ENCODE peak calls at places on chromosome 11, in five cellular contexts. Q is RWPE1, E is astrocyte of the spinal cord, R is fibroblast of pulmonary artery, B is suprapubic skin. V is an unnamed sample.

GRCh38 chr11:124586247-124586860 is 16.6 kb downstream of the OR8A1 start:
- DNase-seq in Q (peak; percentile 34), E (peak; percentile 72), R (peak; percentile 80), B (no peak), V (peak; percentile 69)

GRCh38 chr11:95717314-95717713 is 72.3 kb downstream of the FAM76B start:
- DNase-seq in Q (no peak), E (no peak), R (no peak), B (no peak), V (no peak)

GRCh38 chr11:112555491-112556364 is 295.1 kb upstream of the PLET1 start:
- DNase-seq in Q (no peak), E (peak; percentile 8), R (peak; percentile 49), B (no peak), V (peak; percentile 64)

GRCh38 chr11:63826471-63827190 is 12.3 kb upstream of the MARK2 start:
- DNase-seq in Q (no peak), E (no peak), R (no peak), B (no peak), V (no peak)

GRCh38 chr11:36150986-36151385 is 138.2 kb downstream of the COMMD9 start:
- DNase-seq in Q (no peak), E (peak; percentile 36), R (peak; percentile 60), B (no peak), V (no peak)

GRCh38 chr11:86492370-86493030 is 117.8 kb downstream of the CCDC81 start:
- DNase-seq in Q (no peak), E (no peak), R (peak; percentile 54), B (no peak), V (no peak)

GRCh38 chr11:6799402-6799801 is at the start of gene OR6A2:
- DNase-seq in Q (no peak), E (no peak), R (no peak), B (no peak), V (no peak)

GRCh38 chr11:117273550-117274289 is 17.4 kb upstream of the BACE1-AS start:
- DNase-seq in Q (peak; percentile 61), E (peak; percentile 82), R (peak; percentile 87), B (no peak), V (no peak)

GRCh38 chr11:113162590-113162961 is 151.8 kb upstream of the TTC12 start:
- DNase-seq in Q (no peak), E (peak; percentile 20), R (peak; percentile 36), B (no peak), V (peak; percentile 80)

DNA sequence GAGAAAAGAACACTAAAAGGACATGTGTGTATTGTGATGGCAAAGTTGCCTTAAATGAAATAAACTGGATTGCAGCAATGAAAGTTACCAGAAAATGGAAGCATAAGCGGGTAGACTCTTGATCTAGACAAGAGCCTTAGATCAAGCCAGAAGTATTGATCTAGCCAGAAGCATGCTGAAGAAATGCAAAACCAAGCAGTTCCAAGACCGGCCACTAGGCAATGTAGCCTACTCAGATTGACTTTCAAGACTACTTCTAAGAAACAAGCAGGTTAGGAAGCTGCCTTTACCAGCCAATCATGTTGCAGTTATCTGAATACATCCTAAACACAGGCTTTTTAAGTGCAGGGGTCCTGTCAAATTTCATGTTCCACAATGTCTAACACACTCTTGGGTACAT is 54.6 kb downstream of the KCNA4 start:
- DNase-seq in Q (no peak), E (no peak), R (peak; percentile 3), B (no peak), V (no peak)
- TF ChIP-seq CTCF in Q (no peak), E (no peak), R (peak; percentile 43), B (no peak), V (peak; percentile 37)

DNA sequence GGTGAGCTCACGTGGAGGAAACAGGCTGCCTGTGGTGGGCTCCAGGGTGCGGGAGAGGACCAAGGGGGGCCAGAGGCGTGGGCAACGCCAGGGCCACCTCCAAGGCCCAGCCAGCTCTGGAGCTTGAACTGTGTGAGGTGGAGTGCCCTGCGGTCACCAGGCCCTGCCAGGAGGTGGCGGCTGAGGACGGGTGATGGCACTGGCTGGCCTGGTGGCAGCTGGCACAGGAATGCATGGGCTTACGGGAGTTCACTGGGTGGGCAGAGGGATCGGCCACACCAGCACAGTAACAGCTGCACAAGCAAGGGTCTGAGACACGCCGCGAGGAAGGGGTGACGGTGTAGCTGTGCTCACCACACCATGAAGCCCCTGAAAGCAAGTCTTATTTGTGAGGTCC is 15.8 kb downstream of the TOLLIP start:
- DNase-seq in Q (peak; percentile 11), E (no peak), R (no peak), B (peak; percentile 55), V (no peak)
- TF ChIP-seq CTCF in Q (peak; percentile 25), E (peak; percentile 27), R (no peak), B (peak; percentile 17), V (no peak)

DNA sequence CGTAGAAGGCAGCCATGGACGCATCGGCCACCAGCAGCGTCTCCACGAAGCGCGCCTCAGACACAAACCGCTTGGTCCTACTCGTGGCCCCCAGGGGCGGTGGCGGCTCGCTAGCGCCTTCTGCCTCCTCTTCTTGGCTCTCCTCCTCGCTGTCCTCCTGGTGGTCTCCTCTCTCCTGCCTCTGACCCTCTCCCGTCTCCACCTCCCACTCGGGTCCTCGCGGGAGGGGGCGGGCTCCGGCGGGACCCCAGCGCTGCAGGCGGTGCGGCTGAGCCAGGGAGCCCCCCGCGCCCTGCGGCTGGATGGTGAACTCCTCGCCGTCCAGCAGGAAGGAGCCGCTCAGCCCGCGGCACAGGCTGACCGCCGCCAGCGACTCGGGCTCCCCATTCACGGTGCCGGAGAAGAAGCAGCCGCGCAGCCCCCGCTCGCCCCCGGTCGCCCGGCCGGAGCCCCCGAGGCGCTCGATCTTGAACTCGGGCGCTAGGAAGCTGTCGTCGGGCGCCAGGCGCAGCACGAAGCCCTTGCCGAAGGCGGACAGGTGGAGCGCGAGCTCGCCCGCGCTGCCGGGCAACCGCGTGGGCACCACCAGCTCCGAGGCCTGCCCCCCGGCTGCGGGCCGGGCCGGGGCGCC is 713 bp downstream of the ADAMTS8 start:
- DNase-seq in Q (no peak), E (no peak), R (no peak), B (no peak), V (no peak)
- TF ChIP-seq CTCF in Q (no peak), E (peak; percentile 28), R (no peak), B (no peak), V (no peak)

GRCh38 chr11:108632041-108632440 is 32.8 kb upstream of the DDX10 start:
- DNase-seq in Q (no peak), E (no peak), R (no peak), B (no peak), V (no peak)
- TF ChIP-seq CTCF in Q (no peak), E (no peak), R (no peak), B (no peak), V (no peak)

DNA sequence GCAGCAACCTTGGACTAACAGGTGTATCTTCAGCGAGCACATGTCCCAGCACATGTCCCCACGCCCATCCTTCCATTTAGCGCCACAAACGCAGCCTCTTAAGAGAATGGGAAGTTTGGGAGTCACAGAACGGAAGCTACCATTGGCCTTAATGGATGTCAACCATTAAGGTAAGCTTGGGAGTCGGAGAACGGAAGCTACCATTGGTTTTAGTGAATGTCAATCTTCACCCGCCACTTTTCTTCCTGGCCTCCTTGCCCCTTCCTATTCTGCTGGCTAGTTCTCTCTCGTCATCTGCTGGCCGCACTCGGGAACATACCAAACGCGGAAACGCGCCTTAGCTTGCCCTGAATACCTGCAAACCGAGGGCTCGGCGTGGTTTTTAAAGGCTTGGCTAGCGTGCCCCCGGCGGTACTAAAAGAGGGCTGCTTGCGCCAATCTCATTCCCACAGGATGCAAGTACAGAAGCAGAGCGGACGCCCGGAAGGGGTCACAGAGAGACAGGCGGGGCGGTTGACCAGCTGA is 24.3 kb downstream of the GLYATL1 start:
- DNase-seq in Q (peak; percentile 4), E (peak; percentile 69), R (peak; percentile 74), B (no peak), V (no peak)
- TF ChIP-seq CTCF in Q (peak; percentile 10), E (peak; percentile 50), R (peak; percentile 17), B (no peak), V (no peak)

GRCh38 chr11:17930544-17931144 is 82.2 kb downstream of the SERGEF start:
- DNase-seq in Q (no peak), E (no peak), R (no peak), B (no peak), V (no peak)
- TF ChIP-seq CTCF in Q (no peak), E (no peak), R (no peak), B (no peak), V (no peak)

GRCh38 chr11:102591160-102591718 is 33.9 kb downstream of the MMP20 start:
- DNase-seq in Q (no peak), E (no peak), R (no peak), B (no peak), V (no peak)

GRCh38 chr11:102590646-102591045 is 34.5 kb downstream of the MMP20 start:
- DNase-seq in Q (no peak), E (no peak), R (no peak), B (no peak), V (no peak)

GRCh38 chr11:102596578-102596977 is 28.6 kb downstream of the MMP20 start:
- DNase-seq in Q (no peak), E (no peak), R (no peak), B (no peak), V (no peak)

GRCh38 chr11:102589047-102589459 is 36.1 kb downstream of the MMP20 start:
- DNase-seq in Q (no peak), E (no peak), R (no peak), B (no peak), V (no peak)

DNA sequence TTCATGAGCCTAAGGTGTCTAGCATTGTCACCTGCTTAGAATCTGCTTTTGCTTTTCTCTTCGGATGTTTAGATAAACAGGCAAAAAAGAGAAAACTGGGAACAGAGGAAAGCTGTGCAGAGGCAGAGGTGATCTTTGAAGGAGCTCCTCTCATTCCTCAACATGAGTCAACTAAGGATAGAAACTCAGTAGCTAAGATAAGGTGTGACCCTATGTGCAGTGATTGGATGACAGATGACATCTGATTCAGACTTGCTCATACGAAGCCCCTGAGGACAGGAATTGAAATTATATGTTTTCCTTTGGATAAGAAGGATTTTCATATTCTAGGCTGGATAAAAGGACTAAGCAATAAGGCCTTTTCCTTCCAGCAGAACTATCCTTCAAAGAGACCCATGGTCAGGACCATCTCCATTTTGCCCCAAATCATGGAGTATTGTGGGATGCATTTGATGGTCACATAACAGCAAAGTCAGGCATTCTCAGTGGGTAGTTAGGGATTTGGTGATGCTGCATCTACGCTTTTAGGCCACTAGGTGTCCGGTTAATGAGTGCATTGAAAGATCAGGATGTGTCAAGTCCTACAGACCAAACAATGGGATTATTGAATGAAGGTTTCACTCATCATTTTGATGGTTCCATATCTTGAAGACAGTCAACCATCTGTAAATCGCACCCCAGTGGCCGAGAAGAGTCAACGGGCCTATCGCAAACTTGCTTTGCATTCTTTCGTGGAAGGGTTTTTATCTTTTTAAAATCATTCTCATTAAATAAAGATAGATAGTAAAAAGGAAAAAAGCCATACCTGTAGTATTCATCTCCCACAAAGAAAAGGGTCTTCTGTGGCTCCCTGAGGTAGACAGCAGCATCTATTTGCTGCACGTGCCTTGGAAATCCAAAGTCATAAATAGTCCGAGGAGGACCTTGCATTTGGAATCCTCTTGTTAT is 32.2 kb downstream of the MMP20 start:
- DNase-seq in Q (peak; percentile 35), E (no peak), R (peak; percentile 36), B (no peak), V (no peak)
- TF ChIP-seq CTCF in Q (peak; percentile 33), E (peak; percentile 62), R (peak; percentile 70), B (peak; percentile 40), V (peak; percentile 47)